ENCODE peak calls at places on chromosomes 6 and 20, in four cellular contexts. G is choroid plexus epithelial cell; B is NCI-H1092 treated with DMSO at 0.1 percent for 48 hours; X is central memory CD4-positive, alpha-beta T cell. A is an unnamed sample.

GRCh38 chr6:135212020-135212806 is 31.1 kb downstream of the MYB start:
- DNase-seq in B (no peak), G (peak), X (no peak), A (no peak)

GRCh38 chr6:30156262-30156599 is 4.8 kb downstream of the TRIM10 start:
- DNase-seq in G (peak), X (no peak), B (no peak), A (no peak)

GRCh38 chr20:16020971-16021370 is 552.3 kb downstream of the KIF16B start:
- DNase-seq in G (peak), B (no peak), X (no peak), A (no peak)

GRCh38 chr20:7210910-7211309 is 443.4 kb downstream of the BMP2 start:
- DNase-seq in G (no peak), B (no peak), X (no peak), A (no peak)

GRCh38 chr6:149218471-149218870 is 99.0 kb upstream of the TAB2 start:
- DNase-seq in B (no peak), X (no peak), G (no peak), A (no peak)

GRCh38 chr6:27867051-27867940 is 44.9 kb downstream of the OR2B2 start:
- DNase-seq in G (peak), B (peak), X (peak), A (peak)

GRCh38 chr20:24668791-24669190 is 199.4 kb downstream of the SYNDIG1 start:
- DNase-seq in X (no peak), G (no peak), B (no peak), A (no peak)

GRCh38 chr6:30154709-30155521 is 6.1 kb downstream of the TRIM10 start:
- DNase-seq in G (peak), X (no peak), B (no peak), A (no peak)

GRCh38 chr6:25122622-25123237 is 156.4 kb upstream of the CARMIL1 start:
- DNase-seq in B (peak), X (no peak), G (no peak), A (no peak)

GRCh38 chr6:97186416-97186999 is 96.5 kb downstream of the MMS22L start:
- DNase-seq in G (peak), B (peak), X (peak), A (peak)

A was measured in immature natural killer cell.